ENCODE peak calls at places on chromosome 13, in six cellular contexts. W, F, U, K, B and L are unnamed samples.

GRCh38 chr13:112329376-112329775 is 46.8 kb upstream of the SPACA7 start:
- DNase-seq in B (no peak), F (no peak), U (no peak), W (no peak), K (no peak), L (no peak)

GRCh38 chr13:49371943-49372636 is 71.8 kb downstream of the CAB39L start:
- DNase-seq in U (no peak), K (no peak), W (no peak), F (no peak), B (no peak), L (no peak)

GRCh38 chr13:51006067-51006800 is 96.6 kb downstream of the RNASEH2B start:
- DNase-seq in K (peak; percentile 25), B (no peak), F (no peak), U (no peak), W (no peak), L (no peak)

GRCh38 chr13:90696254-90696653 is 651.2 kb upstream of the MIR17HG start:
- DNase-seq in B (no peak), U (no peak), W (no peak), K (no peak), F (no peak), L (no peak)

GRCh38 chr13:73934215-73934623 is 200.0 kb downstream of the KLF12 start:
- DNase-seq in W (no peak), K (no peak), U (no peak), B (no peak), F (no peak), L (no peak)

GRCh38 chr13:32261567-32261966 is 53.6 kb downstream of the ZAR1L start:
- DNase-seq in F (no peak), W (peak; percentile 37), K (peak; percentile 58), U (peak; percentile 91), B (peak; percentile 90), L (no peak)

GRCh38 chr13:73090116-73090811 is 31.5 kb downstream of the KLF5 start:
- DNase-seq in B (no peak), K (no peak), U (no peak), W (peak; percentile 72), F (no peak), L (no peak)

GRCh38 chr13:35992964-35993363 is 138.2 kb downstream of the DCLK1 start:
- DNase-seq in U (no peak), F (no peak), K (no peak), W (no peak), B (no peak), L (no peak)

GRCh38 chr13:20127263-20127562 is 33.6 kb downstream of the GJA3 start:
- DNase-seq in W (no peak), B (no peak), K (no peak), F (no peak), U (no peak), L (no peak)

GRCh38 chr13:40187324-40187795 is 479.1 kb downstream of the FOXO1 start:
- DNase-seq in W (no peak), F (no peak), U (no peak), K (no peak), B (no peak), L (peak; percentile 67)

GRCh38 chr13:37615271-37615670 is 16.7 kb upstream of the POSTN start:
- DNase-seq in B (no peak), K (no peak), F (no peak), W (no peak), U (no peak), L (no peak)

DNA sequence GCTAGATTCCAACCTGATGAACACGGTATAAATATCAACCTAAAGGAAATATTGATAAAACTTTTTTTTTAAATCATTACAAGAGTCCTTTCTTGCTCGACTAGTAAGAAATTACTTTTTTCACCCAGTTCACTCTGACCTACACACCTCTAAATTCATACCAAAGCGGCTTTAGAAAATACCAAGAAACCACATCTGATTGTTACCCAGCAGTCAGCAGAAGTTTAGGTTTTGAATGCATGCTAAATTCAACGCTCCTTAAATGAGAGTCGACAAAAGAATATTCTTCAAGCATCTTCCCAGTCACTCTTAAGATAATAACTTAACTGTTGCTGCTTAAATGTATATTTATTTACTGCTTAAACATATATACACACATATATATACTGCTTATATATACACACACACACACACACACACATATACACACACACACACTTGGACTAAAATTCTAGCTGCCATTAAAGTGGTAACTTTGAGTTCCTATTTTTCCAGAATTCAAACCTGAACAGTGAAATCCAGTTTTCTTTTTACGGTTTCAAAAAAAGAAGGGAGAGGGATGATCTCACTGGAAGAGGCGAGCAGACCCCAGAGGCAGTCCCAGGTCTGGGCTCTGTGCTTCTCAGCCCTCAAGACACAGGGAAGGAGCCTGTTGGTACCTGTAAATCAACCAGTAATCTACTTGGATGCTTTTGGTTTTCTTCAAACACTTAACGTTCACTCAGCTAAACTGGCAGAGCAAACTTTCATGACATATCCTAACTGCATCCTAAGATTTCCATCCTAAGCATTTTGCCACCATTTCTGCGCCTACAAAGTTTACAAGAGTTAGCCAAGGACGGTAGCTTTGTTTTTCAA is 1.7 kb downstream of the STK24 start:
- DNase-seq in W (no peak), B (no peak), F (peak; percentile 29), U (no peak), K (no peak), L (no peak)
- H3K27ac ChIP-seq in W (peak overlapping the region; percentile 100), B (peak overlapping the region; percentile 93), F (peak overlapping the region; percentile 82), U (peak overlapping the region; percentile 91), K (peak overlapping the region; percentile 92), L (peak overlapping the region; percentile 82)

GRCh38 chr13:27338207-27338606 is 67.6 kb downstream of the RASL11A start:
- DNase-seq in B (no peak), F (no peak), U (no peak), K (no peak), W (no peak), L (no peak)

GRCh38 chr13:27339299-27339698 is 68.7 kb downstream of the RASL11A start:
- DNase-seq in F (peak; percentile 63), B (no peak), W (peak; percentile 44), U (no peak), K (no peak), L (no peak)

GRCh38 chr13:27341616-27342015 is 71.0 kb downstream of the RASL11A start:
- DNase-seq in U (no peak), W (no peak), K (no peak), B (no peak), F (no peak), L (no peak)

GRCh38 chr13:27336005-27336673 is 65.5 kb downstream of the RASL11A start:
- DNase-seq in U (no peak), W (no peak), F (no peak), B (no peak), K (no peak), L (no peak)

GRCh38 chr13:27338816-27339215 is 68.2 kb downstream of the RASL11A start:
- DNase-seq in F (peak; percentile 73), W (no peak), K (no peak), U (no peak), B (no peak), L (no peak)
- TF ChIP-seq CTCF in F (peak; percentile 41), W (no peak), K (no peak), U (no peak), B (no peak), L (no peak)

GRCh38 chr13:30976041-30976440 is 43.6 kb downstream of the TEX26 start:
- DNase-seq in W (no peak), U (no peak), K (no peak), F (no peak), B (no peak), L (no peak)

GRCh38 chr13:30972888-30973377 is 40.5 kb downstream of the TEX26 start:
- DNase-seq in B (no peak), K (no peak), U (no peak), W (no peak), F (no peak), L (no peak)

GRCh38 chr13:30974350-30974749 is 41.9 kb downstream of the TEX26 start:
- DNase-seq in W (no peak), K (no peak), B (no peak), U (no peak), F (no peak), L (no peak)

GRCh38 chr13:30968734-30969335 is 36.4 kb downstream of the TEX26 start:
- DNase-seq in B (no peak), W (no peak), U (no peak), F (no peak), K (no peak), L (no peak)

DNA sequence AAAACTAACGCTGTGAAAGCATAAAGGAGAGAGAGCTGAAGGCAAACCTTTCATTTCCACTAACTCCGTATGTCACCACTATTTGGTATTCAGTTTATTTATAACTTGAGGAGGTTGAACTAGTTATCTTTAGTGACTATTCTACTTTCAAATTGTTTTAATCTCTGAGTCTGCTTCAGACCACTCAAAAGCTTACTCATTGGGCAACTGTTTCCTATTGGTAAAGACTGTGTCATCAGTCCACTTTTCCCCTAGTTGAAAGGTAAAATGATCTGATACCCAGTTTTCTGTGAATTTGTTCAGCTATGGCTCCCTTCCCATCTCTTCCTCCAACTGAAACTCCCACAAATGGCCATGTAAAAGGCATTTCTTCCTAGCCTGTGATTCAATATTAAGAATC is 39.1 kb downstream of the TEX26 start:
- DNase-seq in W (no peak), K (no peak), U (no peak), F (no peak), B (no peak), L (no peak)
- H3K27ac ChIP-seq in W (no peak overlapping the region), K (no peak overlapping the region), U (no peak overlapping the region), F (no peak overlapping the region), B (no peak overlapping the region), L (no peak overlapping the region)

GRCh38 chr13:107373551-107373950 is 805.6 kb upstream of the ARGLU1 start:
- DNase-seq in B (no peak), K (no peak), U (no peak), F (peak; percentile 56), W (no peak), L (no peak)
- TF ChIP-seq CTCF in B (peak; percentile 52), K (peak; percentile 19), U (peak; percentile 35), F (peak; percentile 75), W (no peak), L (no peak)